ENCODE peak calls at places on chromosomes 1 and 21, in six cellular contexts. U is WTC11; L is body of pancreas; X is stimulated activated effector memory CD8-positive, alpha-beta T cell treated with anti-CD3 and anti-CD28 coated beads, Interleukin-12 subunit alpha, Interleukin-12 subunit beta, amount 100 ng/mL, for 72 hours; S is NCI-H2081; V is omental fat pad. Q is an unnamed sample.

GRCh38 chr1:168136709-168137514 is at the start of gene GPR161:
- DNase-seq in X (peak), U (peak), S (no peak), L (peak), V (peak), Q (peak)

GRCh38 chr1:9086060-9086459 is 16.6 kb upstream of the SLC2A5 start:
- DNase-seq in U (no peak), S (no peak), V (no peak), L (no peak), X (no peak), Q (peak)

GRCh38 chr1:39992888-39993287 is 37.9 kb downstream of the MFSD2A start:
- DNase-seq in U (no peak), V (no peak), L (no peak), S (no peak), X (no peak), Q (no peak)

GRCh38 chr1:65177457-65177856 is 29.5 kb downstream of the AK4 start:
- DNase-seq in S (no peak), L (no peak), U (no peak), X (no peak), V (no peak), Q (peak)

GRCh38 chr1:216682694-216683243 is 40.5 kb downstream of the ESRRG start:
- DNase-seq in U (no peak), S (peak), X (no peak), V (no peak), L (no peak), Q (no peak)

GRCh38 chr1:100606438-100606837 is 68.5 kb downstream of the GPR88 start:
- DNase-seq in U (peak), L (peak), X (no peak), V (no peak), S (peak), Q (peak)

GRCh38 chr1:15947382-15948090 is 28.4 kb downstream of the ZBTB17 start:
- DNase-seq in X (no peak), V (no peak), L (no peak), S (no peak), U (no peak), Q (no peak)

GRCh38 chr1:86701731-86702130 is 2.6 kb upstream of the SH3GLB1 start:
- DNase-seq in V (no peak), L (no peak), U (no peak), X (no peak), S (no peak), Q (no peak)

GRCh38 chr1:10899490-10900264 is 103.2 kb upstream of the CASZ1 start:
- DNase-seq in X (no peak), S (no peak), U (no peak), L (no peak), V (no peak), Q (no peak)

GRCh38 chr1:159985456-159985855 is 31.4 kb upstream of the SLAMF9 start:
- DNase-seq in V (no peak), X (no peak), U (no peak), S (no peak), L (no peak), Q (no peak)

GRCh38 chr1:74729741-74730478 is 2.9 kb downstream of the CRYZ start:
- DNase-seq in U (no peak), X (no peak), V (no peak), S (no peak), L (no peak), Q (peak)

GRCh38 chr1:212067790-212068189 is 32.2 kb downstream of the DTL start:
- DNase-seq in S (no peak), U (no peak), X (no peak), L (no peak), V (no peak), Q (no peak)

GRCh38 chr1:180953791-180954721 is 41.4 kb downstream of the KIAA1614 start:
- DNase-seq in U (peak), X (peak), V (no peak), S (no peak), L (peak), Q (peak)

GRCh38 chr21:31660134-31660565 is 657 bp downstream of the SOD1 start:
- DNase-seq in U (peak), S (peak), V (no peak), X (no peak), L (no peak), Q (peak)

GRCh38 chr1:209095627-209096595 is 487.6 kb upstream of the CAMK1G start:
- DNase-seq in V (no peak), U (no peak), X (no peak), S (no peak), L (no peak), Q (peak)

GRCh38 chr1:220189750-220190347 is 82.4 kb downstream of the RAB3GAP2 start:
- DNase-seq in S (peak), U (no peak), V (no peak), L (no peak), X (no peak), Q (peak)

GRCh38 chr1:59879556-59879955 is 47.0 kb downstream of the CYP2J2 start:
- DNase-seq in S (peak), X (no peak), V (peak), U (peak), L (peak), Q (peak)

GRCh38 chr1:226988337-226988672 is 48.2 kb downstream of the COQ8A start:
- DNase-seq in X (no peak), L (no peak), S (no peak), V (no peak), U (no peak), Q (no peak)

GRCh38 chr21:27024316-27024715 is 57.4 kb upstream of the ADAMTS5 start:
- DNase-seq in S (no peak), X (no peak), V (no peak), U (no peak), L (no peak), Q (peak)

GRCh38 chr1:67441183-67441582 is 11.0 kb upstream of the SERBP1 start:
- DNase-seq in S (no peak), V (peak), X (no peak), L (peak), U (no peak), Q (peak)

GRCh38 chr1:5349526-5349925 is 642.7 kb downstream of the NPHP4 start:
- DNase-seq in L (no peak), U (no peak), X (no peak), S (no peak), V (no peak), Q (no peak)

GRCh38 chr1:182143825-182144661 is 82.5 kb upstream of the ZNF648 start:
- DNase-seq in L (peak), V (peak), X (no peak), S (no peak), U (peak), Q (peak)

GRCh38 chr1:212782422-212783154 is 9.0 kb downstream of the NSL1 start:
- DNase-seq in L (peak), U (no peak), X (no peak), V (no peak), S (peak), Q (peak)

GRCh38 chr1:226060976-226061792 is 1.3 kb upstream of the H3-3A start:
- DNase-seq in X (no peak), S (peak), L (no peak), U (no peak), V (no peak), Q (peak)

GRCh38 chr1:91078859-91079258 is 57.0 kb upstream of the ZNF644 start:
- DNase-seq in V (no peak), X (no peak), U (no peak), L (no peak), S (no peak), Q (no peak)

GRCh38 chr1:12359734-12360133 is 129.9 kb downstream of the VPS13D start:
- DNase-seq in X (no peak), S (no peak), V (no peak), U (no peak), L (no peak), Q (peak)

GRCh38 chr1:23977854-23978191 is 2.3 kb downstream of the SRSF10 start:
- DNase-seq in X (no peak), L (no peak), S (no peak), U (no peak), V (no peak), Q (no peak)

GRCh38 chr1:73026114-73026513 is 743.8 kb upstream of the NEGR1 start:
- DNase-seq in X (no peak), U (no peak), S (no peak), L (no peak), V (no peak), Q (no peak)

GRCh38 chr1:206722751-206723499 is 38.2 kb downstream of the MAPKAPK2 start:
- DNase-seq in S (no peak), L (no peak), X (no peak), U (no peak), V (no peak), Q (no peak)

GRCh38 chr1:2785631-2786328 is 15.7 kb downstream of the TTC34 start:
- DNase-seq in S (no peak), X (no peak), V (no peak), L (peak), U (no peak), Q (no peak)

GRCh38 chr1:168947039-168947438 is 159.5 kb upstream of the ATP1B1 start:
- DNase-seq in V (no peak), X (no peak), U (no peak), S (no peak), L (peak), Q (no peak)

Q was measured in fibroblast of villous mesenchyme.